ENCODE peak calls at places on chromosomes 4 and X, in four cellular contexts. One of them, this sample, is unnamed. For H3K79me2, the result is how much of the 10 kb centered on the place peaks cover.

GRCh38 chr4:127780598-127780997 is 1.5 kb upstream of the HSPA4L start:
- DNase-seq in neural progenitor cell: no peak
- DNase-seq in HCT116: no peak
- DNase-seq in PC-3: no peak
- DNase-seq in this sample: no peak

GRCh38 chrX:43064096-43064495 is 286.1 kb upstream of the PPP1R2C start:
- DNase-seq in neural progenitor cell: no peak
- DNase-seq in HCT116: no peak
- DNase-seq in PC-3: no peak
- DNase-seq in this sample: no peak

GRCh38 chr4:179867300-179867878 is 2375.8 kb upstream of the TENM3 start:
- DNase-seq in neural progenitor cell: peak
- DNase-seq in HCT116: peak
- DNase-seq in PC-3: peak
- DNase-seq in this sample: peak

GRCh38 chrX:101430457-101431078 is 22.5 kb downstream of the HNRNPH2 start:
- DNase-seq in neural progenitor cell: no peak
- DNase-seq in HCT116: no peak
- DNase-seq in PC-3: peak
- DNase-seq in this sample: no peak

GRCh38 chrX:133590703-133591505 is 175.6 kb upstream of the GPC4 start:
- DNase-seq in neural progenitor cell: no peak
- DNase-seq in HCT116: no peak
- DNase-seq in PC-3: peak
- DNase-seq in this sample: no peak

GRCh38 chr4:14783011-14783877 is 219.0 kb upstream of the CPEB2 start:
- DNase-seq in neural progenitor cell: no peak
- DNase-seq in HCT116: no peak
- DNase-seq in PC-3: peak
- DNase-seq in this sample: no peak

GRCh38 chrX:37315511-37316248 is 33.5 kb upstream of the PRRG1 start:
- DNase-seq in neural progenitor cell: no peak
- DNase-seq in HCT116: no peak
- DNase-seq in PC-3: no peak
- DNase-seq in this sample: no peak

GRCh38 chr4:7734651-7735260 is 204.9 kb downstream of the AFAP1 start:
- DNase-seq in neural progenitor cell: no peak
- DNase-seq in HCT116: no peak
- DNase-seq in PC-3: no peak
- DNase-seq in this sample: no peak

GRCh38 chr4:128287159-128287870 is at the start of gene PGRMC2:
- DNase-seq in neural progenitor cell: no peak
- DNase-seq in HCT116: no peak
- DNase-seq in PC-3: peak
- DNase-seq in this sample: peak

GRCh38 chr4:10096201-10096975 is 20.2 kb downstream of the WDR1 start:
- DNase-seq in neural progenitor cell: no peak
- DNase-seq in HCT116: peak
- DNase-seq in PC-3: peak
- DNase-seq in this sample: peak

GRCh38 chr4:76256032-76256431 is 4.5 kb downstream of the FAM47E start:
- DNase-seq in neural progenitor cell: no peak
- DNase-seq in HCT116: no peak
- DNase-seq in PC-3: no peak
- DNase-seq in this sample: no peak

GRCh38 chrX:129791961-129792570 is 12.3 kb downstream of the SASH3 start:
- DNase-seq in neural progenitor cell: no peak
- DNase-seq in HCT116: no peak
- DNase-seq in PC-3: no peak
- DNase-seq in this sample: no peak

GRCh38 chrX:24395775-24396174 is 35.3 kb downstream of the SUPT20HL1 start:
- DNase-seq in neural progenitor cell: peak
- DNase-seq in HCT116: peak
- DNase-seq in PC-3: peak
- DNase-seq in this sample: peak

GRCh38 chrX:68421651-68422050 is 11.6 kb downstream of the OPHN1 start:
- DNase-seq in neural progenitor cell: no peak
- DNase-seq in HCT116: no peak
- DNase-seq in PC-3: no peak
- DNase-seq in this sample: no peak

GRCh38 chr4:168856312-168856711 is 153.7 kb downstream of the CBR4 start:
- DNase-seq in neural progenitor cell: no peak
- DNase-seq in HCT116: no peak
- DNase-seq in PC-3: peak
- DNase-seq in this sample: no peak

GRCh38 chr4:7828926-7829325 is 110.7 kb downstream of the AFAP1 start:
- DNase-seq in neural progenitor cell: no peak
- DNase-seq in HCT116: no peak
- DNase-seq in PC-3: no peak
- DNase-seq in this sample: no peak

GRCh38 chr4:94933799-94934198 is 176.0 kb downstream of the BMPR1B start:
- DNase-seq in neural progenitor cell: no peak
- DNase-seq in HCT116: no peak
- DNase-seq in PC-3: peak
- DNase-seq in this sample: no peak

GRCh38 chr4:152956650-152957436 is 20.7 kb downstream of the FHDC1 start:
- DNase-seq in neural progenitor cell: no peak
- DNase-seq in HCT116: no peak
- DNase-seq in PC-3: no peak
- DNase-seq in this sample: peak

GRCh38 chr4:170025523-170026252 is 507 bp downstream of the MFAP3L start:
- DNase-seq in neural progenitor cell: peak
- DNase-seq in HCT116: no peak
- DNase-seq in PC-3: no peak
- DNase-seq in this sample: peak

GRCh38 chrX:20029728-20030127 is 38.9 kb upstream of the BCLAF3 start:
- DNase-seq in neural progenitor cell: no peak
- DNase-seq in HCT116: no peak
- DNase-seq in PC-3: peak
- DNase-seq in this sample: peak

GRCh38 chr4:68630371-68630770 is 40.1 kb downstream of the UGT2B15 start:
- DNase-seq in neural progenitor cell: no peak
- DNase-seq in HCT116: no peak
- DNase-seq in PC-3: peak
- DNase-seq in this sample: no peak

GRCh38 chr4:176795441-176795840 is 2.7 kb upstream of the VEGFC start:
- DNase-seq in neural progenitor cell: no peak
- DNase-seq in HCT116: no peak
- DNase-seq in PC-3: no peak
- DNase-seq in this sample: no peak

GRCh38 chr4:17468638-17469221 is 43.2 kb downstream of the QDPR start:
- DNase-seq in neural progenitor cell: peak
- DNase-seq in HCT116: peak
- DNase-seq in PC-3: peak
- DNase-seq in this sample: peak

GRCh38 chr4:61177361-61177760 is 22.8 kb upstream of the ADGRL3 start:
- DNase-seq in neural progenitor cell: no peak
- DNase-seq in HCT116: no peak
- DNase-seq in PC-3: no peak
- DNase-seq in this sample: no peak

GRCh38 chr4:59869559-59869958 is 1330.6 kb upstream of the ADGRL3 start:
- DNase-seq in neural progenitor cell: no peak
- DNase-seq in HCT116: no peak
- DNase-seq in PC-3: no peak
- DNase-seq in this sample: no peak

GRCh38 chr4:38162240-38162784 is 202.1 kb downstream of the PTTG2 start:
- DNase-seq in neural progenitor cell: peak
- DNase-seq in HCT116: peak
- DNase-seq in PC-3: peak
- DNase-seq in this sample: peak

DNA sequence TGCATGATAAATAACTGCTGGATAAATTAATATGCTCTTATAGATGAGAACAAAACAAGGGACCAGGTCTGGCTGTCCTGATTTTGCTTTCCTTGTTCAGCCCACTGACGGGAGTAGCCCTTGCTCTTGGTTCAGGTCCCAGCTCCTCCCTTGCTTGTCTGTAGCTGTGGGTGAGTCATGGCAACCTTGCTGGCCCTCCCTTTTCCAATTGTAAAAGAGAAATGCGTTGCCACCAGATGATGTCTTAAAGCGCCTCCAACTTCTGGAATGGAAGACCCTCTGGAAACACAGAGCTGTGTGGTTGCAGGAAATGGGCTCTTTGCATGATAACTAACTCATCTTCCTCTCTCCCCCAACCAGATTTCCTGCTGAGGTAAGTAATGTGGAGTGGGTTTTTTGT is 171.4 kb downstream of the AASDH start:
- DNase-seq in neural progenitor cell: no peak
- DNase-seq in HCT116: peak
- DNase-seq in PC-3: peak
- DNase-seq in this sample: peak
- TF ChIP-seq EZH2phosphoT487 in neural progenitor cell: no peak
- TF ChIP-seq EZH2phosphoT487 in HCT116: no peak
- TF ChIP-seq EZH2phosphoT487 in PC-3: no peak
- TF ChIP-seq EZH2phosphoT487 in this sample: no peak

GRCh38 chr4:140090215-140090731 is 63.7 kb downstream of the MAML3 start:
- DNase-seq in neural progenitor cell: no peak
- DNase-seq in HCT116: no peak
- DNase-seq in PC-3: peak
- DNase-seq in this sample: no peak
- H3K79me2 ChIP-seq in neural progenitor cell: under half
- H3K79me2 ChIP-seq in HCT116: under half
- H3K79me2 ChIP-seq in PC-3: under half
- H3K79me2 ChIP-seq in this sample: half or more

GRCh38 chr4:145324161-145324560 is 143.8 kb upstream of the OTUD4 start:
- DNase-seq in neural progenitor cell: no peak
- DNase-seq in HCT116: no peak
- DNase-seq in PC-3: no peak
- DNase-seq in this sample: no peak

GRCh38 chr4:145315828-145316227 is 135.4 kb upstream of the OTUD4 start:
- DNase-seq in neural progenitor cell: no peak
- DNase-seq in HCT116: no peak
- DNase-seq in PC-3: no peak
- DNase-seq in this sample: no peak

GRCh38 chr4:145316961-145317360 is 136.6 kb upstream of the OTUD4 start:
- DNase-seq in neural progenitor cell: no peak
- DNase-seq in HCT116: no peak
- DNase-seq in PC-3: no peak
- DNase-seq in this sample: no peak

DNA sequence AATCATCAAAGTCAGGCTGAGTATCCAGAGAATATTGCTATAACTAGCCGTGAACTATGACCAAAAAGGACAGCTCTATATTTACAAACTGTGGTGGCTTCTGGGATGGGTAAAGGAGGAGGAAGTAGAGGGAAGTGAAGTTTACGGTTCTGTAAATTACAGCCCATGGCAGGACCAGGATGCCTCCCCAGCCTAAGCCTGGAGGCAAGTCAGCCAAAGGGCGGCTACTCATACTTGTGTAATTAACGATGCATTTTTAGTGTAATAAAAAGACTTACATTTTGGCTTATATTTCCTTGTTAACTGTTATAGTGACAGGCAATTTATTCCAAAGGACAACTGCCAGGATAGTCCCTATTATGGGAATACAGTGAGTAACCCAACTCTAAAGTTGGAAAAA is 139.9 kb upstream of the OTUD4 start:
- DNase-seq in neural progenitor cell: no peak
- DNase-seq in HCT116: no peak
- DNase-seq in PC-3: peak
- DNase-seq in this sample: no peak
- H3K4me2 ChIP-seq in neural progenitor cell: no peak
- H3K4me2 ChIP-seq in HCT116: no peak
- H3K4me2 ChIP-seq in PC-3: peak
- H3K4me2 ChIP-seq in this sample: no peak

GRCh38 chr4:154908168-154908567 is 127.1 kb downstream of the RBM46 start:
- DNase-seq in neural progenitor cell: no peak
- DNase-seq in HCT116: no peak
- DNase-seq in PC-3: peak
- DNase-seq in this sample: peak
- TF ChIP-seq EZH2phosphoT487 in neural progenitor cell: no peak
- TF ChIP-seq EZH2phosphoT487 in HCT116: no peak
- TF ChIP-seq EZH2phosphoT487 in PC-3: peak
- TF ChIP-seq EZH2phosphoT487 in this sample: no peak

GRCh38 chr4:87382931-87383330 is 8.1 kb downstream of the HSD17B11 start:
- DNase-seq in neural progenitor cell: no peak
- DNase-seq in HCT116: no peak
- DNase-seq in PC-3: no peak
- DNase-seq in this sample: no peak
- H3K79me2 ChIP-seq in neural progenitor cell: under half
- H3K79me2 ChIP-seq in HCT116: half or more
- H3K79me2 ChIP-seq in PC-3: under half
- H3K79me2 ChIP-seq in this sample: half or more

GRCh38 chr4:2261110-2261852 is 628 bp downstream of the MXD4 start:
- DNase-seq in neural progenitor cell: peak
- DNase-seq in HCT116: no peak
- DNase-seq in PC-3: peak
- DNase-seq in this sample: peak

GRCh38 chr4:2262145-2262943 is 435 bp upstream of the MXD4 start:
- DNase-seq in neural progenitor cell: peak
- DNase-seq in HCT116: peak
- DNase-seq in PC-3: peak
- DNase-seq in this sample: peak

GRCh38 chr4:2261853-2262144 is at the start of gene MXD4:
- DNase-seq in neural progenitor cell: no peak
- DNase-seq in HCT116: no peak
- DNase-seq in PC-3: no peak
- DNase-seq in this sample: no peak

GRCh38 chr4:2263701-2264321 is 1.9 kb upstream of the MXD4 start:
- DNase-seq in neural progenitor cell: peak
- DNase-seq in HCT116: no peak
- DNase-seq in PC-3: no peak
- DNase-seq in this sample: no peak

DNA sequence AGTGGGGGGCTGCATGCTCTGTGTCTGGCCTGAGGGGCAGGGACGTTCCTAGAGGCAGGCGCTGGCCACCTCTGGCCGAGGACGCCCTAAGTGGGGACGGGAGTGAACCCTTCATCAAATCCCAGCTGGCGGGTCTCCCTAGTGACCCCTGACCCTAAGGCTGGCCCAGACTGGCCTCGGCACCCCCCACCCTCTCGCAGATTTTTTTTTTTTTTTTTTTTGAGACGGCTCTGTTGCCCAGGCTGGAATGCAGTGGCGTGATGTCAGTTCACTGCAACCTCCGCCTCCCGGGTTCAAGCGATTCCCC is 988 bp upstream of the MXD4 start:
- DNase-seq in neural progenitor cell: no peak
- DNase-seq in HCT116: no peak
- DNase-seq in PC-3: no peak
- DNase-seq in this sample: no peak
- H3K4me2 ChIP-seq in neural progenitor cell: peak
- H3K4me2 ChIP-seq in HCT116: peak
- H3K4me2 ChIP-seq in PC-3: peak
- H3K4me2 ChIP-seq in this sample: peak

DNA sequence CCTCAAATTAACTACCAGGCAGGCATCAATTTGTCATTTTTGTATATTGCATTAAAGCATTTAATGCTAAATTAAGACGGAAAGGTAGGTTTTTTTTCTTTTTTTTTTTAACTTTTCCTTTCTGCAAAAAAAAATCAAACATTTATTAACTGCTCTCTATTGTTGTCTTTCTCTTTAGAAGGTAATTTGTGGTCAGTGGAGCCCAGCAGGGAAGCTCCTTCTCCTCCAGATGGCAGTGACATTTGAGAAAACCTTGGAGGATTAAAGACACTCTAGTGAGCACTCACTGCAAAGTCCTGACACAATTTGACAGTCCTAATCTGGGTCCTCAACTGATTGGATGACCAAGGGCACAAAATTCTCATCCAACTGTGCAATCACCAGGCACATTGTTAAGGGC is 102.4 kb downstream of the SLIT2 start:
- DNase-seq in neural progenitor cell: peak
- DNase-seq in HCT116: no peak
- DNase-seq in PC-3: no peak
- DNase-seq in this sample: no peak
- TF ChIP-seq EZH2phosphoT487 in neural progenitor cell: no peak
- TF ChIP-seq EZH2phosphoT487 in HCT116: no peak
- TF ChIP-seq EZH2phosphoT487 in PC-3: no peak
- TF ChIP-seq EZH2phosphoT487 in this sample: no peak

This sample was measured in hepatocyte.